ENCODE peak calls at places on chromosomes 3 and 15, in four cellular contexts. L, J, N and F are unnamed samples. For H3K27me3, the result is how much of the 10 kb centered on the place peaks cover.

GRCh38 chr3:182683335-182684257 is 109.7 kb upstream of the ATP11B start:
- DNase-seq in L (peak), J (peak), N (peak), F (peak)

GRCh38 chr15:44541282-44541958 is 4.5 kb downstream of the EIF3J start:
- DNase-seq in L (no peak), J (no peak), N (no peak), F (no peak)

GRCh38 chr15:43469867-43470266 is 23.1 kb downstream of the TP53BP1 start:
- DNase-seq in L (no peak), J (no peak), N (no peak), F (no peak)

GRCh38 chr15:23570466-23570865 is 5.0 kb downstream of the MKRN3 start:
- DNase-seq in L (no peak), J (no peak), N (peak), F (no peak)

GRCh38 chr3:13147344-13147743 is 74.1 kb upstream of the IQSEC1 start:
- DNase-seq in L (no peak), J (no peak), N (no peak), F (no peak)

GRCh38 chr15:101500865-101501551 is 11.5 kb upstream of the PCSK6 start:
- DNase-seq in L (no peak), J (no peak), N (no peak), F (no peak)

GRCh38 chr15:74133703-74134386 is 3.5 kb downstream of the ISLR2 start:
- DNase-seq in L (no peak), J (no peak), N (no peak), F (no peak)

GRCh38 chr3:89699229-89699628 is 591.8 kb downstream of the EPHA3 start:
- DNase-seq in L (no peak), J (no peak), N (no peak), F (no peak)

GRCh38 chr15:71752604-71753289 is 57.6 kb upstream of the NR2E3 start:
- DNase-seq in L (no peak), J (no peak), N (peak), F (peak)

GRCh38 chr3:148466143-148466542 is 231.6 kb upstream of the AGTR1 start:
- DNase-seq in L (no peak), J (no peak), N (no peak), F (no peak)

GRCh38 chr15:41791547-41791937 is 17.3 kb downstream of the MAPKBP1 start:
- DNase-seq in L (no peak), J (no peak), N (no peak), F (no peak)

GRCh38 chr3:161969867-161970266 is 473.3 kb downstream of the OTOL1 start:
- DNase-seq in L (no peak), J (no peak), N (no peak), F (no peak)

GRCh38 chr3:180250172-180250571 is 213.4 kb upstream of the PEX5L start:
- DNase-seq in L (no peak), J (no peak), N (no peak), F (no peak)

GRCh38 chr3:13021141-13021933 is 51.9 kb downstream of the IQSEC1 start:
- DNase-seq in L (no peak), J (no peak), N (peak), F (no peak)

GRCh38 chr3:21750291-21750690 is 719 bp downstream of the ZNF385D start:
- DNase-seq in L (no peak), J (no peak), N (no peak), F (no peak)

GRCh38 chr3:56681963-56682457 is 1.1 kb downstream of the TASOR start:
- DNase-seq in L (no peak), J (no peak), N (no peak), F (no peak)

GRCh38 chr3:23657647-23658046 is 148.1 kb upstream of the UBE2E1 start:
- DNase-seq in L (no peak), J (no peak), N (no peak), F (no peak)

GRCh38 chr15:66623801-66624453 is 58.1 kb upstream of the LCTL start:
- DNase-seq in L (no peak), J (no peak), N (no peak), F (no peak)

GRCh38 chr3:41200669-41201021 is 1.3 kb downstream of the CTNNB1 start:
- DNase-seq in L (no peak), J (no peak), N (no peak), F (peak)

GRCh38 chr15:77402740-77403379 is 17.0 kb downstream of the PEAK1 start:
- DNase-seq in L (no peak), J (no peak), N (no peak), F (no peak)

GRCh38 chr3:99111235-99111634 is 209.7 kb upstream of the DCBLD2 start:
- DNase-seq in L (no peak), J (no peak), N (no peak), F (no peak)

GRCh38 chr3:119902061-119902460 is 120.2 kb downstream of the NR1I2 start:
- DNase-seq in L (no peak), J (no peak), N (no peak), F (no peak)

GRCh38 chr3:172061724-172062184 is 22.4 kb downstream of the FNDC3B start:
- DNase-seq in L (no peak), J (no peak), N (peak), F (no peak)

GRCh38 chr15:91219203-91219602 is 119.1 kb downstream of the SV2B start:
- DNase-seq in L (no peak), J (no peak), N (no peak), F (no peak)

GRCh38 chr15:72368895-72369294 is 6.9 kb downstream of the HEXA start:
- DNase-seq in L (no peak), J (peak), N (peak), F (no peak)

GRCh38 chr3:143314291-143315093 is 194.9 kb downstream of the CHST2 start:
- DNase-seq in L (no peak), J (no peak), N (no peak), F (no peak)

GRCh38 chr15:43207024-43207423 is 13.8 kb downstream of the EPB42 start:
- DNase-seq in L (no peak), J (no peak), N (no peak), F (no peak)

GRCh38 chr3:138946554-138947302 is at the start of the genes FOXL2 and FOXL2NB:
- DNase-seq in L (peak), J (no peak), N (peak), F (no peak)

GRCh38 chr3:37853691-37854413 is 7.8 kb upstream of the CTDSPL start:
- DNase-seq in L (no peak), J (no peak), N (peak), F (no peak)

GRCh38 chr3:9013782-9014181 is 50.5 kb upstream of the RAD18 start:
- DNase-seq in L (no peak), J (no peak), N (no peak), F (no peak)

GRCh38 chr3:124934577-124934976 is at the start of gene MUC13:
- DNase-seq in L (no peak), J (no peak), N (no peak), F (no peak)
- TF ChIP-seq POLR2A in L (no peak), J (no peak), N (no peak), F (no peak)

GRCh38 chr3:127426444-127427168 is 138.8 kb upstream of the PRR20G start:
- DNase-seq in L (peak), J (no peak), N (no peak), F (no peak)

GRCh38 chr3:127427169-127427655 is 139.4 kb upstream of the PRR20G start:
- DNase-seq in L (no peak), J (peak), N (no peak), F (no peak)

GRCh38 chr3:127431066-127431465 is 143.2 kb upstream of the PRR20G start:
- DNase-seq in L (no peak), J (peak), N (peak), F (no peak)

GRCh38 chr3:127427666-127428065 is 139.8 kb upstream of the PRR20G start:
- DNase-seq in L (peak), J (peak), N (no peak), F (no peak)

GRCh38 chr3:127428344-127429001 is 140.6 kb upstream of the PRR20G start:
- DNase-seq in L (no peak), J (peak), N (peak), F (no peak)
- H3K27me3 ChIP-seq in L (under half), J (under half), N (under half), F (half or more)

GRCh38 chr15:38670142-38671002 is 105.8 kb upstream of the RASGRP1 start:
- DNase-seq in L (no peak), J (no peak), N (no peak), F (no peak)

GRCh38 chr15:38669160-38669505 is 104.5 kb upstream of the RASGRP1 start:
- DNase-seq in L (no peak), J (no peak), N (no peak), F (no peak)

GRCh38 chr15:38672814-38673292 is 108.2 kb upstream of the RASGRP1 start:
- DNase-seq in L (no peak), J (no peak), N (no peak), F (no peak)

GRCh38 chr15:38671675-38672141 is 107.1 kb upstream of the RASGRP1 start:
- DNase-seq in L (no peak), J (no peak), N (no peak), F (no peak)

DNA sequence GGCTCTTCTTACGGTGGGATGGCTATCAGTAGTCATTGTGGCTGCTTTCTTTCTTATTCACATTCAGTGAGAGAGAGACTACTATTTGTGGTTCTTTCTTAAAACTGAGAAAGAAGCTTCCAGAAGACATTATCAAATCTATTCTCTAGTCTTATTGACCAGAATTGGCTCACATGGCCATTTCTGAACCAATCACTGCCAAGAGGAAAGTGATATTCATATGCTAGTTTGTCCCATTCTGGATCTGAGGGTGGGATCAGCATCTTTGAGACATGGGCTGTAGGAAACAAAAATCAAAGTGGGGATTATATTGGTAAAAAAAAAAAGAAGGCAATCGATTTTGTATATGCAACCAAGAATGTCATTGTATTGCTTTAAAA is 106.4 kb upstream of the RASGRP1 start:
- DNase-seq in L (no peak), J (no peak), N (no peak), F (no peak)
- H3K4me3 ChIP-seq in L (no peak), J (no peak), N (no peak), F (no peak)

GRCh38 chr3:4982773-4983738 is 3.8 kb downstream of the BHLHE40 start:
- DNase-seq in L (no peak), J (no peak), N (peak), F (no peak)
- TF ChIP-seq POLR2A in L (no peak), J (no peak), N (no peak), F (no peak)

GRCh38 chr15:70526974-70527325 is 236.4 kb downstream of the UACA start:
- DNase-seq in L (no peak), J (no peak), N (no peak), F (no peak)

GRCh38 chr15:70528270-70528706 is 235.1 kb downstream of the UACA start:
- DNase-seq in L (no peak), J (no peak), N (no peak), F (no peak)

GRCh38 chr15:70525551-70525950 is 237.8 kb downstream of the UACA start:
- DNase-seq in L (no peak), J (no peak), N (no peak), F (no peak)

GRCh38 chr15:70524470-70524869 is 238.9 kb downstream of the UACA start:
- DNase-seq in L (no peak), J (no peak), N (no peak), F (no peak)

DNA sequence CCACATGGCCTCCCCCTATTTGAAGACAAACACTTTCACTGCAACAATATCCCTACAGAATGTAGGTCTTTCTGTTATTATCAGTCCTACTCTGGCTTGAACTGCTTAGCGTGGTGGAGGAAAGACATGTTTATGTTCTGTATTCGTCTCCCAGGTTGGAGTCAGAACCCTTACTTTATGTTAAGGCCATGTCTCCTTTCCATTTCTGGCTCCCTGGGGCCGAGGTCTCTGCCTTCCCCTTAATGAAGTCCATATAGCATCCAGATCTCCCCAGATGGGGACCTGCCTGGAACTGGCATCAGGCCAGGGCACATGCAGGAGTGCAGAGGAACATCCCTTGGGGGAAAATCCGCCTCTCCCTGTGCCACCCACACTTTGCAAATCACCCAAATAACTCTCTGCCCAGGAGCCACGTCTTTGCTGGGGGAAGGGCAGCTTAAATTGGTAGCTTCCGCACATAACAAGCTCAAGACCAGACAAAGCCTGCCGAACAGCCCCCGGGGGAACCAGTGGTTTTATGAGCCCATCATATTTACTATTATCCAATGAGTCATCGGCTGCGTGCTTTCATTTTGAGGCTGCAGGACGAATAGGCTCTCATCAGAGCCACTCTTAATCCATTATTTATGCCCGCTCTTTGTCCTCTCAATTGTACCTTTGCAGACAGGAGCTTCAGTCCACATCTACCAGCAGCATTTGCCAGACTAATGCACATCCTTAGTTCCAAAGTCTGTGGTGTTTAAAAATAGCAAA is 237.0 kb downstream of the UACA start:
- DNase-seq in L (peak), J (no peak), N (no peak), F (peak)
- H3K27me3 ChIP-seq in L (under half), J (under half), N (under half), F (under half)

DNA sequence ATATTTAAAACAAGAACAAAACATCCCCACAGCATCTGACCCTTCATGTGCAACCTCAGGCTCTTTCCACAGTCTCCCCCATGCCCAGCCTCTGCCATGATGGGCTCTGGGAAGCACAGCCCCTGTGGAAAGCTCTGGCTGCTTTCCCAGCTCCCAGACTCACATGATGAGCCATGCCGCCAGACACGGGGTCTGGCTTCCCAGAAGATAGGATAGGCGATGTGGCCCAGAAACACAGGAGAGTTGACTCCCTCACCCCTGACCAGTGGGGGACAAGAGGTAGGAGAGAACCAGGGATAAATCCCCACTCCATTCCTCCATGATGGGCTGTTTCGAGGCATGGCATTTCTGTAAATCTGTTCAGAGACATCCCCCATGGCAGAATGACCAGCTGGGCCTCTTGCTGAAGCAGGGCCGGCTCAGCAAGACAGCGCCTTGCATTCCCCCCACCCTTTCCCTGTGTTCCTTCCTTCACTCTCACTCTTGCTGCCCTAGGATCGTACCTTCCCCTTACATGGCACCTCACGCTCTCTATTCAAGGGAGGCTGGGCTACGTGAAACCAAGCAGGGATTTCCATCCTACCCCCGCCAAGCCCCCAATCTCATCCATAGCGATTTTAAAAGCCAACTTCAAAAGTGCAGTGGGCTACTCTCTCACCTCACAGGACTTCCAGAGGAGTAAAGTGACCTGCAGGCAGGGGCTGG is 192.4 kb downstream of the ABHD5 start:
- DNase-seq in L (peak), J (no peak), N (no peak), F (no peak)
- H3K4me3 ChIP-seq in L (no peak), J (no peak), N (no peak), F (no peak)

DNA sequence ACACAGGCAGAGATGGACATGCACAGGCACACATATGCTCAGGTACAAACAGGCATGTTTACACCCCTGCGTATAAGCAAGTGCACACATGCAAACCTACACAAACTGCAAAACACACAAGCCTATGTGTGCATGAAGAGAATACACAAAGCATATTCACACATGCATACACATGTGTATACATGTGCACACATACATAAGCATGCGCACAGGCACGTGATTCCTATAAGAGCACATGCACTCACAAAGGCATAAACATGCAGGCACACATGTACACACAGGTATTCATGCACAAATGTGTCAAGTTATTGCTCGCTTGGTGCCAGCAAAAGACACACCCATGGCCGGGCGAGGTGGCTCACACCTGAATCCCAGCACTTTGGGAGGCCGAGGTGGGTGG is 1.4 kb upstream of the GNAT1 start:
- DNase-seq in L (no peak), J (no peak), N (no peak), F (no peak)
- TF ChIP-seq POLR2A in L (no peak), J (no peak), N (no peak), F (no peak)

GRCh38 chr15:88255496-88256171 is 905 bp downstream of the NTRK3 start:
- DNase-seq in L (peak), J (peak), N (peak), F (peak)
- H3K27me3 ChIP-seq in L (under half), J (under half), N (under half), F (under half)